ENCODE peak calls at places on chromosomes 6 and 20, in nine cellular contexts. X is LoVo; V is HTR-8/SVneo; B is HEK293T; W is T follicular helper cell; E is NCI-H2081; C is CD4-positive, alpha-beta T cell; D is SK-N-DZ; Z is ELR. Y is an unnamed sample.

GRCh38 chr6:75761489-75761888 is 12.4 kb downstream of the MYO6 start:
- DNase-seq in C (no peak), W (no peak), V (no peak), E (no peak), B (no peak), Z (no peak), X (no peak), D (no peak), Y (no peak)

GRCh38 chr6:143536461-143536865 is 24.9 kb upstream of the FUCA2 start:
- DNase-seq in V (peak; percentile 11), B (no peak), X (peak; percentile 34), E (no peak), D (peak; percentile 16), W (peak; percentile 22), C (peak; percentile 35), Z (peak; percentile 68), Y (peak; percentile 21)

GRCh38 chr6:27836783-27837635 is 75.2 kb downstream of the OR2B2 start:
- DNase-seq in Z (peak; percentile 89), W (peak; percentile 49), X (peak; percentile 84), D (peak; percentile 87), V (peak; percentile 32), E (peak; percentile 79), C (peak; percentile 58), B (peak; percentile 43), Y (peak; percentile 50)

GRCh38 chr20:42350521-42350920 is 732.3 kb upstream of the CHD6 start:
- DNase-seq in X (no peak), Z (no peak), D (no peak), V (no peak), C (no peak), B (no peak), W (no peak), E (no peak), Y (no peak)

GRCh38 chr6:134063121-134063965 is 10.9 kb upstream of the SLC2A12 start:
- DNase-seq in B (peak; percentile 31), Z (no peak), V (no peak), E (no peak), C (no peak), D (no peak), X (no peak), W (no peak), Y (no peak)

GRCh38 chr6:28809947-28810654 is 113.7 kb downstream of the TRIM27 start:
- DNase-seq in D (peak; percentile 45), W (no peak), Z (peak; percentile 50), E (no peak), B (peak; percentile 29), C (no peak), V (no peak), X (no peak), Y (no peak)

GRCh38 chr6:124119591-124119990 is 315.9 kb downstream of the NKAIN2 start:
- DNase-seq in C (no peak), W (no peak), Z (no peak), E (peak; percentile 70), X (no peak), B (no peak), V (no peak), D (no peak), Y (no peak)

GRCh38 chr6:35218021-35218420 is 4.3 kb downstream of the SCUBE3 start:
- DNase-seq in C (no peak), D (no peak), W (no peak), E (no peak), V (no peak), X (no peak), B (no peak), Z (no peak), Y (no peak)

GRCh38 chr6:167667204-167668018 is 159.3 kb upstream of the AFDN start:
- DNase-seq in B (no peak), W (no peak), Z (no peak), X (no peak), E (no peak), C (no peak), D (no peak), V (no peak), Y (no peak)

GRCh38 chr20:62769346-62770071 is 26.8 kb upstream of the MRGBP start:
- DNase-seq in W (no peak), D (no peak), Z (no peak), B (no peak), C (no peak), V (no peak), X (no peak), E (no peak), Y (no peak)

GRCh38 chr6:112560651-112561050 is 213.5 kb downstream of the RFPL4B start:
- DNase-seq in Z (no peak), D (peak; percentile 18), B (no peak), V (no peak), X (no peak), C (no peak), W (no peak), E (no peak), Y (no peak)

GRCh38 chr6:161301338-161301737 is 27.5 kb upstream of the AGPAT4 start:
- DNase-seq in D (no peak), B (no peak), X (no peak), E (no peak), W (no peak), Z (peak; percentile 41), C (no peak), V (peak; percentile 38), Y (no peak)

GRCh38 chr20:62011938-62012534 is 53.6 kb downstream of the TAF4 start:
- DNase-seq in D (no peak), Z (no peak), V (no peak), X (no peak), C (no peak), E (no peak), W (no peak), B (no peak), Y (no peak)

GRCh38 chr6:12355354-12355753 is 65.2 kb downstream of the EDN1 start:
- DNase-seq in Z (no peak), C (no peak), W (no peak), E (no peak), D (no peak), B (no peak), X (no peak), V (no peak), Y (no peak)

GRCh38 chr6:17276766-17277165 is 4.4 kb upstream of the RBM24 start:
- DNase-seq in E (no peak), D (no peak), Z (peak; percentile 56), X (no peak), B (no peak), W (no peak), V (no peak), C (no peak), Y (no peak)

GRCh38 chr20:60782959-60783625 is 469.0 kb upstream of the CDH4 start:
- DNase-seq in D (no peak), X (no peak), B (no peak), W (no peak), C (no peak), Z (no peak), E (no peak), V (no peak), Y (no peak)

GRCh38 chr6:48419992-48420391 is 309.0 kb upstream of the PTCHD4 start:
- DNase-seq in D (no peak), X (no peak), W (no peak), E (no peak), C (no peak), V (no peak), Z (no peak), B (no peak), Y (no peak)

GRCh38 chr20:45991616-45992015 is 17.1 kb upstream of the MMP9 start:
- DNase-seq in V (no peak), D (no peak), Z (no peak), C (no peak), X (no peak), W (no peak), B (no peak), E (no peak), Y (no peak)

GRCh38 chr20:49697071-49697470 is 16.6 kb downstream of the B4GALT5 start:
- DNase-seq in W (no peak), D (no peak), V (no peak), E (peak; percentile 26), B (no peak), C (no peak), Z (no peak), X (no peak), Y (no peak)

GRCh38 chr6:11236915-11237314 is 4.4 kb upstream of the NEDD9 start:
- DNase-seq in B (no peak), X (no peak), E (no peak), W (no peak), V (no peak), Z (no peak), C (no peak), D (no peak), Y (no peak)

GRCh38 chr6:146990284-146990683 is 213.9 kb upstream of the STXBP5 start:
- DNase-seq in C (no peak), W (no peak), Z (peak; percentile 51), V (peak; percentile 45), D (no peak), X (no peak), E (no peak), B (no peak), Y (no peak)

Y was measured in naive thymus-derived CD8-positive, alpha-beta T cell.